ENCODE peak calls at places on chromosomes 2 and 18, in four cellular contexts. Y is ovary, X is GM23338, S is sigmoid colon. C is an unnamed sample.

GRCh38 chr18:12435867-12436266 is 28.1 kb downstream of the PRELID3A start:
- DNase-seq in Y (no peak), X (no peak), S (no peak), C (no peak)

GRCh38 chr2:149885468-149885867 is 297.9 kb upstream of the MMADHC start:
- DNase-seq in Y (no peak), X (no peak), S (no peak), C (no peak)

GRCh38 chr2:2703127-2703526 is 372.1 kb upstream of the MYT1L start:
- DNase-seq in Y (no peak), X (no peak), S (no peak), C (no peak)

GRCh38 chr2:241224068-241224850 is 35.8 kb downstream of the ANO7 start:
- DNase-seq in Y (no peak), X (peak; percentile 44), S (no peak), C (no peak)

GRCh38 chr2:129381789-129382188 is 597.7 kb upstream of the RAB6C start:
- DNase-seq in Y (no peak), X (no peak), S (no peak), C (no peak)

GRCh38 chr2:189608799-189609422 is 28.3 kb upstream of the SLC40A1 start:
- DNase-seq in Y (no peak), X (no peak), S (no peak), C (no peak)

GRCh38 chr2:205107810-205108209 is 562.5 kb downstream of the PARD3B start:
- DNase-seq in Y (no peak), X (no peak), S (no peak), C (no peak)

GRCh38 chr2:46249654-46250053 is 47.6 kb upstream of the EPAS1 start:
- DNase-seq in Y (no peak), X (no peak), S (no peak), C (no peak)

GRCh38 chr2:46001290-46001689 is 295.9 kb upstream of the EPAS1 start:
- DNase-seq in Y (no peak), X (no peak), S (no peak), C (no peak)

GRCh38 chr2:203913947-203914346 is 22.6 kb upstream of the ICOS start:
- DNase-seq in Y (no peak), X (peak; percentile 5), S (no peak), C (no peak)

GRCh38 chr2:203908344-203909185 is 28.0 kb upstream of the ICOS start:
- DNase-seq in Y (no peak), X (no peak), S (no peak), C (no peak)

GRCh38 chr2:203909946-203910476 is 26.6 kb upstream of the ICOS start:
- DNase-seq in Y (no peak), X (no peak), S (no peak), C (no peak)

GRCh38 chr2:203905661-203906060 is 30.9 kb upstream of the ICOS start:
- DNase-seq in Y (no peak), X (no peak), S (no peak), C (no peak)

GRCh38 chr2:203909192-203909945 is 27.2 kb upstream of the ICOS start:
- DNase-seq in Y (no peak), X (peak; percentile 64), S (no peak), C (peak; percentile 40)
- TF ChIP-seq CTCF in Y (no peak), X (peak; percentile 89), S (peak; percentile 61), C (peak; percentile 77)

DNA sequence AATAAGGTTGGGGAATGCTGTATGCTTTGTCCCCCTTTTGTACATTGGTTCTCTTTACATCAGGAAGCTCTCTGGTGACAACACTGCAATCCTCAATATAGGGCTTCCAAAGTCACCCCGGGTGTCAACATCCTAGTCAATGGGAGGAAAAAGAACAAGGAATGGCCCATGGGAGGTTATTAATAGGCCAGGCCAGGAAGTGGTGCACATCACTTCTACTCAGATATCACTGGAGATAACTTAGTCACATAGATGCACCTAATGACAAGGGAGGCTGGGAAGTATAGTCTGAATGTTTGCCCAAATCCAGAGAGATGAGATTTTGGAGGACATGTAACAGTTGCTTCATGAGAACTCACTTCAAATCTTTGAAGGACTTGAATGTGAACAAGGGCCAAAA is 274.7 kb downstream of the DYSF start:
- DNase-seq in Y (no peak), X (no peak), S (no peak), C (no peak)
- TF ChIP-seq CTCF in Y (no peak), X (no peak), S (no peak), C (no peak)

GRCh38 chr2:225017713-225018112 is 24.6 kb downstream of the DOCK10 start:
- DNase-seq in Y (no peak), X (no peak), S (no peak), C (no peak)
- TF ChIP-seq CTCF in Y (no peak), X (peak; percentile 28), S (no peak), C (peak; percentile 11)

GRCh38 chr2:85540131-85540587 is 1.2 kb downstream of the MAT2A start:
- DNase-seq in Y (no peak), X (no peak), S (no peak), C (no peak)

GRCh38 chr2:85536479-85536878 is 2.5 kb upstream of the MAT2A start:
- DNase-seq in Y (no peak), X (no peak), S (no peak), C (no peak)

GRCh38 chr2:85539361-85540130 is 578 bp downstream of the MAT2A start:
- DNase-seq in Y (peak; percentile 75), X (peak; percentile 61), S (peak; percentile 88), C (no peak)

GRCh38 chr2:85538507-85539360 is at the start of gene MAT2A:
- DNase-seq in Y (peak; percentile 96), X (peak; percentile 96), S (peak; percentile 97), C (peak; percentile 88)

GRCh38 chr2:85537600-85538506 is 1.1 kb upstream of the MAT2A start:
- DNase-seq in Y (peak; percentile 65), X (peak; percentile 83), S (peak; percentile 84), C (no peak)
- TF ChIP-seq CTCF in Y (no peak), X (peak; percentile 31), S (no peak), C (no peak)